ENCODE peak calls at places on chromosome 9, in six cellular contexts. Z is Calu3, U is neural crest cell, E is astrocyte of the cerebellum, J is GM13977, R is tibial nerve. X is an unnamed sample.

GRCh38 chr9:97387504-97387886 is 24.4 kb upstream of the TDRD7 start:
- DNase-seq in Z (no peak), U (no peak), E (no peak), J (no peak), R (no peak), X (no peak)

GRCh38 chr9:71655141-71655540 is 113.2 kb downstream of the CEMIP2 start:
- DNase-seq in Z (no peak), U (no peak), E (no peak), J (no peak), R (no peak), X (no peak)

GRCh38 chr9:34059231-34059720 is 10.6 kb upstream of the UBAP2 start:
- DNase-seq in Z (no peak), U (no peak), E (no peak), J (no peak), R (no peak), X (no peak)

GRCh38 chr9:122121391-122121790 is 28.3 kb upstream of the TTLL11 start:
- DNase-seq in Z (no peak), U (no peak), E (no peak), J (no peak), R (no peak), X (no peak)

GRCh38 chr9:124795881-124796415 is 19.0 kb downstream of the OLFML2A start:
- DNase-seq in Z (no peak), U (no peak), E (no peak), J (no peak), R (no peak), X (no peak)

GRCh38 chr9:87701931-87702421 is 23.9 kb upstream of the CTSL start:
- DNase-seq in Z (no peak), U (no peak), E (peak), J (no peak), R (no peak), X (no peak)

GRCh38 chr9:124343533-124344290 is 71.5 kb downstream of the PSMB7 start:
- DNase-seq in Z (no peak), U (no peak), E (no peak), J (no peak), R (no peak), X (no peak)

GRCh38 chr9:71285191-71285656 is 163.8 kb upstream of the TRPM3 start:
- DNase-seq in Z (peak), U (peak), E (peak), J (peak), R (peak), X (peak)

GRCh38 chr9:6759114-6759977 is 1.6 kb downstream of the KDM4C start:
- DNase-seq in Z (peak), U (no peak), E (peak), J (peak), R (peak), X (no peak)

GRCh38 chr9:98678244-98678842 is 30.4 kb downstream of the GABBR2 start:
- DNase-seq in Z (peak), U (no peak), E (no peak), J (no peak), R (no peak), X (no peak)

GRCh38 chr9:34606908-34607307 is 5.0 kb downstream of the RPP25L start:
- DNase-seq in Z (no peak), U (no peak), E (no peak), J (no peak), R (no peak), X (no peak)

GRCh38 chr9:76996700-76997099 is 22.8 kb upstream of the FOXB2 start:
- DNase-seq in Z (peak), U (peak), E (no peak), J (peak), R (no peak), X (no peak)

GRCh38 chr9:4035809-4036208 is 264.1 kb downstream of the GLIS3 start:
- DNase-seq in Z (no peak), U (no peak), E (no peak), J (no peak), R (no peak), X (no peak)

GRCh38 chr9:104586496-104587180 is 12.6 kb downstream of the OR13C5 start:
- DNase-seq in Z (no peak), U (no peak), E (no peak), J (no peak), R (no peak), X (no peak)

GRCh38 chr9:137294091-137294683 is 7.9 kb downstream of the NRARP start:
- DNase-seq in Z (peak), U (no peak), E (no peak), J (peak), R (no peak), X (no peak)

GRCh38 chr9:33155393-33155792 is 11.7 kb downstream of the B4GALT1 start:
- DNase-seq in Z (no peak), U (no peak), E (no peak), J (no peak), R (no peak), X (no peak)

GRCh38 chr9:89864731-89865130 is 259.9 kb downstream of the GADD45G start:
- DNase-seq in Z (no peak), U (no peak), E (no peak), J (no peak), R (no peak), X (no peak)

GRCh38 chr9:22147818-22148573 is 138.9 kb upstream of the CDKN2B start:
- DNase-seq in Z (peak), U (no peak), E (peak), J (no peak), R (no peak), X (no peak)

GRCh38 chr9:27421567-27421966 is 102.5 kb upstream of the IFNK start:
- DNase-seq in Z (no peak), U (no peak), E (no peak), J (no peak), R (no peak), X (no peak)

GRCh38 chr9:94685359-94685758 is 41.1 kb upstream of the AOPEP start:
- DNase-seq in Z (no peak), U (no peak), E (no peak), J (no peak), R (no peak), X (no peak)

GRCh38 chr9:37977851-37978250 is 73.9 kb upstream of the SLC25A51 start:
- DNase-seq in Z (no peak), U (no peak), E (no peak), J (no peak), R (no peak), X (no peak)

GRCh38 chr9:119284587-119285337 is 84.5 kb downstream of the BRINP1 start:
- DNase-seq in Z (no peak), U (no peak), E (no peak), J (no peak), R (no peak), X (no peak)

GRCh38 chr9:97501177-97501971 is at the start of gene TMOD1:
- DNase-seq in Z (peak), U (no peak), E (no peak), J (peak), R (peak), X (peak)

GRCh38 chr9:88523056-88523455 is 11.9 kb upstream of the NXNL2 start:
- DNase-seq in Z (no peak), U (no peak), E (no peak), J (no peak), R (no peak), X (no peak)

GRCh38 chr9:106866243-106866642 is 3.3 kb downstream of the ZNF462 start:
- DNase-seq in Z (no peak), U (no peak), E (no peak), J (no peak), R (no peak), X (no peak)

GRCh38 chr9:92686954-92687353 is 17.0 kb upstream of the IPPK start:
- DNase-seq in Z (no peak), U (no peak), E (no peak), J (no peak), R (no peak), X (no peak)

DNA sequence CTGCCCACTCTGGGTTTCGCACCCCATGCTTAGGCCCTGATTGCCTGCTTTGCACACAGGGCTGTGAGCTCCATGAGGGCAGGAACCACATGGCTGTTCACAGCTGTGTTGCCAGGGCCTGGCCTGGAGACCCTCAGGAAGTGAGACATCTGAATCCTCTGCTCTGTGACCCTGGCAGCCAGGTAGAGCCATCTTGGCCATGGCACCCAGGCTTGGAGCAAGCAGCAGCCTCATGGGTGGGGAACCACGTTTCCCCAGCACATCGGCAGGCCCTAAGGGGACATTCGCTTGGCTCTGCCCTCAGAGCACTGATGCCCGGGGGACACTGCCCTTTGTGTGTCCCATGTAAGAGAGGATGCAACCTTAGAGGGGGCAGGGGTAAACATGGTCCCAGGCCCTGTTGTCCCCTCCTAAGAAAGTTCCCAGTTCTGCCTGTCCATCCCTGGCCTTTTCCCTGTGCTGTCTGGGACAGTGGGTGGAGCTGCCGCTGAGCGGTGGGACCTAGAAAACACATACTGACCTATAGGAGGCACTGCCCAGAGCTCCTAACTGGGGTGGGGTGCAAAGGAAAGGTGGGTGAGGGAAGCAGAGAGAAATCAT is 144.1 kb upstream of the IER5L start:
- DNase-seq in Z (no peak), U (no peak), E (no peak), J (no peak), R (no peak), X (no peak)
- TF ChIP-seq CTCF in Z (no peak), U (no peak), E (no peak), J (no peak), R (no peak), X (no peak)

GRCh38 chr9:131873891-131874440 is 134.1 kb upstream of the RAPGEF1 start:
- DNase-seq in Z (no peak), U (no peak), E (no peak), J (no peak), R (no peak), X (no peak)

GRCh38 chr9:131870156-131870555 is 130.3 kb upstream of the RAPGEF1 start:
- DNase-seq in Z (no peak), U (no peak), E (no peak), J (no peak), R (no peak), X (no peak)

GRCh38 chr9:131873361-131873760 is 133.5 kb upstream of the RAPGEF1 start:
- DNase-seq in Z (no peak), U (no peak), E (no peak), J (no peak), R (no peak), X (no peak)

GRCh38 chr9:131872702-131873101 is 132.8 kb upstream of the RAPGEF1 start:
- DNase-seq in Z (no peak), U (no peak), E (no peak), J (no peak), R (no peak), X (no peak)

DNA sequence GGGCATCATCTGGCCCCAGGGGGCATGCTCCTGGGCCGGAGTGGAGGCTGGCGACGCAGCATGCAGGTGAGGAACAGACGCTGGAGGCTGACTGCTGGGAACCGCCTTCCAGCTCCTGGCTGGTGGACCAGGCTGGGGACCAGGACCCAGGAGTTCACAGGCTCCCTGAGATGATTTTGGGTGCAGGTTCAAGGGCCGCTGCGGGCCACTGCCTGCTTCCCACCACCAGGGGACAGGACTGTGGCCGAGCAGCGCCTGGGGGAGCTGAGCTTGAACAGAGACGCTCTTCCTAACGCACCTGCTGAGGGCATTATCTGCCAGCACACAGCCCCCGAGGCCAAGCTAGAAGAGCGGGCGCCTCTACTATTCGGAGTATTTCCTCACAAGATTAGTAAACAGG is 132.1 kb upstream of the RAPGEF1 start:
- DNase-seq in Z (no peak), U (no peak), E (no peak), J (no peak), R (no peak), X (no peak)
- TF ChIP-seq CTCF in Z (no peak), U (no peak), E (peak), J (no peak), R (no peak), X (peak)

DNA sequence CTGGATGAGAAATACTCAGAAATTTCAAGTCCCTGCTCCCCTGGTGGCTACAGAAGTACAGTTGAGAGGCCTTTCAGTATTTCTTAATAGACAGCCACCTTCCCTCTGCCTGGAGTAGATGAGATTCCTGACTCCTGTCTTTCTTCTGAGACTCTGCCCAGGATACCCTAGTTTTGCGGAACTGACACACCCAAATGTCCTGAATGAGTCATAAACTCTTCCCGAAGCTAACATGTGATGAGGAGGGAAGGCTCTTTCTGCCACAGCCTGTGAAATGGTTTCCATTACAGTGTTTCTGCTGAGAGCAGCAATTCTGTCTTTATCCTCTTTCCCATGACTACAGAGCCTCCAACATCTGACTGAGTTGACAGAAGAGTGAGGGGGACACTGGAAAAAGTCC is 52.7 kb upstream of the TNC start:
- DNase-seq in Z (no peak), U (no peak), E (no peak), J (no peak), R (no peak), X (no peak)
- TF ChIP-seq CTCF in Z (no peak), U (no peak), E (no peak), J (no peak), R (no peak), X (no peak)

GRCh38 chr9:112093147-112093874 is 81.8 kb downstream of the SUSD1 start:
- DNase-seq in Z (no peak), U (no peak), E (no peak), J (no peak), R (no peak), X (no peak)

GRCh38 chr9:112094948-112095779 is 79.9 kb downstream of the SUSD1 start:
- DNase-seq in Z (no peak), U (no peak), E (no peak), J (no peak), R (no peak), X (no peak)

GRCh38 chr9:112094240-112094639 is 80.9 kb downstream of the SUSD1 start:
- DNase-seq in Z (no peak), U (no peak), E (no peak), J (no peak), R (no peak), X (no peak)

GRCh38 chr9:112093875-112094227 is 81.2 kb downstream of the SUSD1 start:
- DNase-seq in Z (no peak), U (no peak), E (no peak), J (no peak), R (no peak), X (no peak)

GRCh38 chr9:112091805-112092204 is 83.3 kb downstream of the SUSD1 start:
- DNase-seq in Z (no peak), U (no peak), E (no peak), J (no peak), R (no peak), X (no peak)
- TF ChIP-seq CTCF in Z (no peak), U (peak), E (peak), J (peak), R (no peak), X (no peak)

GRCh38 chr9:13487498-13487897 is 208.0 kb upstream of the MPDZ start:
- DNase-seq in Z (no peak), U (no peak), E (no peak), J (no peak), R (no peak), X (no peak)
- TF ChIP-seq CTCF in Z (no peak), U (no peak), E (no peak), J (no peak), R (no peak), X (no peak)